ENCODE peak calls at places on chromosomes 1 and 21, in eight cellular contexts. I is right atrium auricular region, N is HFF-Myc, T is fibroblast of mammary gland, E is foreskin fibroblast, L is omental fat pad, B is SK-N-SH, F is IMR-90. P is an unnamed sample.

GRCh38 chr1:109304221-109304915 is 2.4 kb downstream of the MYBPHL start:
- DNase-seq in I (no peak), F (no peak), T (no peak), N (no peak), L (no peak), E (no peak), B (no peak), P (no peak)

GRCh38 chr1:24343412-24344089 is 24.4 kb downstream of the GRHL3 start:
- DNase-seq in T (no peak), I (no peak), B (no peak), E (no peak), L (no peak), N (no peak), F (no peak), P (no peak)

GRCh38 chr21:38834725-38835124 is 29.0 kb downstream of the ETS2 start:
- DNase-seq in F (no peak), I (no peak), L (no peak), E (no peak), B (no peak), T (no peak), N (no peak), P (no peak)

GRCh38 chr21:43355925-43356289 is 71.0 kb downstream of the SIK1 start:
- DNase-seq in I (no peak), T (no peak), L (no peak), E (no peak), B (no peak), F (no peak), N (no peak), P (no peak)

GRCh38 chr1:1361982-1362423 is 3.6 kb upstream of the MXRA8 start:
- DNase-seq in N (no peak), T (peak; percentile 84), L (no peak), E (peak; percentile 96), F (peak; percentile 85), B (no peak), I (no peak), P (peak; percentile 21)

GRCh38 chr1:33713058-33713877 is 150.6 kb upstream of the HMGB4 start:
- DNase-seq in N (no peak), L (no peak), T (no peak), F (no peak), E (no peak), I (peak; percentile 42), B (no peak), P (no peak)

GRCh38 chr1:193553562-193553961 is 367.1 kb upstream of the B3GALT2 start:
- DNase-seq in L (no peak), E (no peak), B (no peak), N (no peak), I (no peak), F (no peak), T (no peak), P (no peak)

GRCh38 chr1:2312196-2312588 is 79.2 kb downstream of the MORN1 start:
- DNase-seq in F (no peak), T (no peak), N (no peak), I (no peak), L (no peak), B (no peak), E (no peak), P (no peak)

GRCh38 chr1:110630770-110631663 is 24.9 kb upstream of the KCNA2 start:
- DNase-seq in E (peak; percentile 83), T (peak; percentile 56), L (peak; percentile 70), B (peak; percentile 78), I (no peak), F (peak; percentile 46), N (no peak), P (peak; percentile 88)

GRCh38 chr1:110631836-110632620 is 25.9 kb upstream of the KCNA2 start:
- DNase-seq in F (no peak), B (no peak), I (no peak), T (no peak), E (no peak), L (no peak), N (no peak), P (no peak)

GRCh38 chr1:110627763-110628162 is 21.6 kb upstream of the KCNA2 start:
- DNase-seq in E (no peak), L (no peak), F (no peak), T (no peak), B (no peak), N (no peak), I (no peak), P (no peak)

GRCh38 chr1:110626890-110627289 is 20.7 kb upstream of the KCNA2 start:
- DNase-seq in L (no peak), T (no peak), B (no peak), I (no peak), E (no peak), F (no peak), N (no peak), P (no peak)

DNA sequence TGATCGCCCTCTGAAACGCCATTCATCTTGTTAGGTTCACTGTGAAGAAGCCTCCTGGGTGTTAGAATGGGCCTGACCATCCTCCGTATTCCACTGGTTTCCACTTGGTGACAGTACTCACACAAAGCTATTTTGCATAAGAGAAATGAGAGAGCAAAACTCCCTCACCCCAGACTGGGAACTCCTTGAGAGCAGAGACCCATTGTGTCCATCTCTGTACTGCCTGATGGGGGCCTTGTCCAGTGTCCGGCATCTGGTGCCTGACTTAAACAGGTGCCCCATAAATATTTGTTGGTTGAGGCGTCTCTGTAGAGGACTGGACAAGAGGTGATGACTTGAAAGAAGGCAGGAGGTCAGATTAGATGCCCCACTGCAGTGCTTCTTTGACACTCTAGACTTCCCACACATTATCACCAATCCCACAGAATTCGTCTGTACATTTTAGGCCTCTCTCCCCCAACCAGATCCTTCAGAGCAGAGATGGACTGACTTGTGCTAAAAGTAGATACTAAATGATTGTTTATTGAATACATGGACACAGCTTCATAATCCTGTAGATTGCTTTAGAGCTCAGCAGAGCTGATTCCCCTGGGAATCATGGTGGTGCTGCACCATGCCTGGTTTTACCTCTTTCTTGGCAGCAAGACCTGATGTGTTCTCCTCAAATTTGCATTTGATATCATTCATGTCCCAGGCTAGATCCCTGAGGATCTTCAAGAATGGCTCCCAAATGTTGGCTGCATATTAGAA is 22.4 kb upstream of the KCNA2 start:
- DNase-seq in T (no peak), L (no peak), B (no peak), E (no peak), I (no peak), F (no peak), N (no peak), P (no peak)
- TF ChIP-seq CTCF in T (no peak), L (no peak), B (no peak), E (no peak), I (no peak), F (no peak), N (no peak), P (no peak)

DNA sequence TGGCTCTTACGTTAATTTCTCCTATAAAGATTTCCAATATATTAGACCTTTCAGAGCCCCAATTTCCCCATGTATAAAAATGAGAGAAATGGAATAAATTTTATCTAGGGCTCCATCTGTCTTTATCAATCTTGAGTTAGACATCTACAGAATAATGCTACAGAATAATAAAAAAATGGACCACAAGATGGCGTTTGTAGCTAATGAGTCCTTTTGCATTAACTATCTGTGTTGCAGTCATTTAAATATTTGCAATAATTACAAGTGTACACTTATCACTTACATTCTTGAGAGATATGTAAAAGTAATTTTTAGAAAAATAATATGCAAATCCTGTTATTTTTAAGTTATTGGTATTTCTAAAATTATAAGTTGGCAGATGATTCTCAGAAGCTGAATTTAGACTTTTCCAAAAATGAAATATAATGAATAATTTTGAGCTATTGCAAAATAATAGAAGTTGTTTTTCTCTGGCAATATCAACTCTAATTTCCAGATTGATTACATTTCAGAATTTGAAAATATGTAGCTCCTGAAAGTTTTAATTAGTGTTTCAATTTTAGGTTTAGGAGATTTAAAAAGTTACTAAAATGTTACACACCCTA is 87.7 kb downstream of the SNX7 start:
- DNase-seq in E (peak; percentile 33), L (no peak), T (peak; percentile 30), I (no peak), B (no peak), N (no peak), F (peak; percentile 7), P (no peak)
- TF ChIP-seq CTCF in E (peak; percentile 35), L (no peak), T (peak; percentile 44), I (peak; percentile 14), B (peak; percentile 70), N (peak; percentile 18), F (peak; percentile 48), P (peak; percentile 53)

GRCh38 chr1:197692965-197693364 is 82.3 kb downstream of the DENND1B start:
- DNase-seq in L (no peak), I (no peak), F (peak; percentile 31), B (no peak), N (no peak), E (peak; percentile 35), T (peak; percentile 44), P (no peak)
- TF ChIP-seq CTCF in L (no peak), I (no peak), F (peak; percentile 46), B (peak; percentile 57), N (peak; percentile 9), E (peak; percentile 21), T (peak; percentile 28), P (no peak)

GRCh38 chr1:147843486-147843885 is 59.1 kb upstream of the GJA8 start:
- DNase-seq in I (no peak), B (no peak), L (no peak), F (no peak), E (no peak), T (no peak), N (no peak), P (no peak)

GRCh38 chr1:147837129-147837776 is 65.3 kb upstream of the GJA8 start:
- DNase-seq in T (no peak), F (no peak), E (no peak), L (no peak), N (no peak), I (no peak), B (no peak), P (no peak)

GRCh38 chr1:147842578-147842977 is 60.0 kb upstream of the GJA8 start:
- DNase-seq in I (no peak), L (no peak), T (no peak), B (no peak), E (no peak), F (no peak), N (no peak), P (no peak)

GRCh38 chr1:147837845-147838363 is 64.7 kb upstream of the GJA8 start:
- DNase-seq in E (no peak), T (no peak), I (no peak), L (no peak), N (no peak), F (no peak), B (no peak), P (no peak)

DNA sequence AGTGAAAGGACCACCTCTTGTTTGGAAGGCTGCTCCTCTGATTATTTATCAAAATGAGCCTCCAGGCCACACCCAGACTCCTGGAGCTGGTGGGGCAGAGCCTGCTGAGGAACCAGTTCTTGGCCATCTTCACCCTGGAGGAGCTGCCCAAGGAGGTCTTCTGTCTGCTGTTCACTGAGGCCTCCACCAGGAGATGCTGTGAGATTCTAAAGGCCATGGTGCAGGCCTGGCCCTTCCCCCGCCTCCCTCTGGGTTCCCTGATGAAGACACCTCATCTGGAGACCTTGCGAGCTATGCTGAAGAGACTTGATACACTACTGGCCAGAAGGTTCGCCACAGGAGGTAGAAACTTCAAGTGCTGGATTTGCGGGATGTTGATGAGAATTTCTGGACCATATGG is 61.7 kb upstream of the GJA8 start:
- DNase-seq in L (no peak), T (peak; percentile 4), N (no peak), B (no peak), E (no peak), F (peak; percentile 9), I (no peak), P (no peak)
- TF ChIP-seq CTCF in L (no peak), T (peak; percentile 19), N (peak; percentile 17), B (peak; percentile 23), E (no peak), F (peak; percentile 13), I (no peak), P (no peak)

P was measured in glutamatergic neuron.